ENCODE peak calls at places on chromosomes 16 and 17, in six cellular contexts. One of them, this sample, is unnamed.

GRCh38 chr16:52873997-52874500 is 178.6 kb downstream of the CHD9NB start:
- DNase-seq in GOT3: no peak
- DNase-seq in uterus: no peak
- DNase-seq in activated CD8-positive, alpha-beta memory T cell treated with anti-CD3 and anti-CD28 coated beads for 1 hour: no peak
- DNase-seq in activated CD4-positive, alpha-beta T cell treated with anti-CD3 and anti-CD28 coated beads, Interleukin-2, amount 50 U/mL, for 48 hours: no peak
- DNase-seq in posterior cingulate gyrus: no peak
- DNase-seq in this sample: no peak

GRCh38 chr17:60154616-60155426 is 5.0 kb downstream of the CA4 start:
- DNase-seq in posterior cingulate gyrus: no peak
- DNase-seq in activated CD8-positive, alpha-beta memory T cell treated with anti-CD3 and anti-CD28 coated beads for 1 hour: no peak
- DNase-seq in activated CD4-positive, alpha-beta T cell treated with anti-CD3 and anti-CD28 coated beads, Interleukin-2, amount 50 U/mL, for 48 hours: no peak
- DNase-seq in uterus: no peak
- DNase-seq in GOT3: peak; percentile 61
- DNase-seq in this sample: no peak

GRCh38 chr17:28733346-28733745 is 4.8 kb downstream of the NEK8 start:
- DNase-seq in activated CD8-positive, alpha-beta memory T cell treated with anti-CD3 and anti-CD28 coated beads for 1 hour: no peak
- DNase-seq in activated CD4-positive, alpha-beta T cell treated with anti-CD3 and anti-CD28 coated beads, Interleukin-2, amount 50 U/mL, for 48 hours: no peak
- DNase-seq in GOT3: no peak
- DNase-seq in posterior cingulate gyrus: no peak
- DNase-seq in uterus: no peak
- DNase-seq in this sample: no peak

GRCh38 chr17:45052052-45052772 is 780 bp upstream of the DCAKD start:
- DNase-seq in activated CD8-positive, alpha-beta memory T cell treated with anti-CD3 and anti-CD28 coated beads for 1 hour: no peak
- DNase-seq in uterus: peak; percentile 62
- DNase-seq in posterior cingulate gyrus: no peak
- DNase-seq in activated CD4-positive, alpha-beta T cell treated with anti-CD3 and anti-CD28 coated beads, Interleukin-2, amount 50 U/mL, for 48 hours: peak; percentile 46
- DNase-seq in GOT3: no peak
- DNase-seq in this sample: peak; percentile 53

GRCh38 chr17:80817861-80818260 is 173.8 kb upstream of the CHMP6 start:
- DNase-seq in activated CD4-positive, alpha-beta T cell treated with anti-CD3 and anti-CD28 coated beads, Interleukin-2, amount 50 U/mL, for 48 hours: no peak
- DNase-seq in GOT3: no peak
- DNase-seq in posterior cingulate gyrus: no peak
- DNase-seq in activated CD8-positive, alpha-beta memory T cell treated with anti-CD3 and anti-CD28 coated beads for 1 hour: no peak
- DNase-seq in uterus: no peak
- DNase-seq in this sample: no peak

GRCh38 chr17:81518113-81518784 is 5.7 kb upstream of the ACTG1 start:
- DNase-seq in GOT3: no peak
- DNase-seq in activated CD4-positive, alpha-beta T cell treated with anti-CD3 and anti-CD28 coated beads, Interleukin-2, amount 50 U/mL, for 48 hours: no peak
- DNase-seq in uterus: no peak
- DNase-seq in posterior cingulate gyrus: no peak
- DNase-seq in activated CD8-positive, alpha-beta memory T cell treated with anti-CD3 and anti-CD28 coated beads for 1 hour: no peak
- DNase-seq in this sample: no peak

GRCh38 chr17:8121531-8122390 is 2.1 kb downstream of the HES7 start:
- DNase-seq in activated CD4-positive, alpha-beta T cell treated with anti-CD3 and anti-CD28 coated beads, Interleukin-2, amount 50 U/mL, for 48 hours: peak; percentile 71
- DNase-seq in uterus: peak; percentile 62
- DNase-seq in GOT3: no peak
- DNase-seq in posterior cingulate gyrus: no peak
- DNase-seq in activated CD8-positive, alpha-beta memory T cell treated with anti-CD3 and anti-CD28 coated beads for 1 hour: no peak
- DNase-seq in this sample: peak; percentile 57

GRCh38 chr17:83053779-83054451 is 25.5 kb upstream of the METRNL start:
- DNase-seq in posterior cingulate gyrus: no peak
- DNase-seq in activated CD8-positive, alpha-beta memory T cell treated with anti-CD3 and anti-CD28 coated beads for 1 hour: no peak
- DNase-seq in activated CD4-positive, alpha-beta T cell treated with anti-CD3 and anti-CD28 coated beads, Interleukin-2, amount 50 U/mL, for 48 hours: no peak
- DNase-seq in uterus: peak; percentile 67
- DNase-seq in GOT3: no peak
- DNase-seq in this sample: no peak

GRCh38 chr17:57075785-57076184 is 9.3 kb upstream of the AKAP1 start:
- DNase-seq in uterus: no peak
- DNase-seq in posterior cingulate gyrus: no peak
- DNase-seq in activated CD8-positive, alpha-beta memory T cell treated with anti-CD3 and anti-CD28 coated beads for 1 hour: no peak
- DNase-seq in GOT3: no peak
- DNase-seq in activated CD4-positive, alpha-beta T cell treated with anti-CD3 and anti-CD28 coated beads, Interleukin-2, amount 50 U/mL, for 48 hours: no peak
- DNase-seq in this sample: no peak

GRCh38 chr17:2011421-2012371 is 13.4 kb downstream of the RTN4RL1 start:
- DNase-seq in posterior cingulate gyrus: no peak
- DNase-seq in uterus: no peak
- DNase-seq in GOT3: no peak
- DNase-seq in activated CD8-positive, alpha-beta memory T cell treated with anti-CD3 and anti-CD28 coated beads for 1 hour: no peak
- DNase-seq in activated CD4-positive, alpha-beta T cell treated with anti-CD3 and anti-CD28 coated beads, Interleukin-2, amount 50 U/mL, for 48 hours: no peak
- DNase-seq in this sample: peak; percentile 60

GRCh38 chr17:17060930-17061329 is 18.7 kb downstream of the MPRIP start:
- DNase-seq in GOT3: no peak
- DNase-seq in activated CD8-positive, alpha-beta memory T cell treated with anti-CD3 and anti-CD28 coated beads for 1 hour: no peak
- DNase-seq in activated CD4-positive, alpha-beta T cell treated with anti-CD3 and anti-CD28 coated beads, Interleukin-2, amount 50 U/mL, for 48 hours: no peak
- DNase-seq in uterus: no peak
- DNase-seq in posterior cingulate gyrus: no peak
- DNase-seq in this sample: no peak

GRCh38 chr17:16407911-16408588 is 7.3 kb upstream of the TRPV2 start:
- DNase-seq in uterus: peak; percentile 74
- DNase-seq in GOT3: no peak
- DNase-seq in activated CD8-positive, alpha-beta memory T cell treated with anti-CD3 and anti-CD28 coated beads for 1 hour: no peak
- DNase-seq in posterior cingulate gyrus: no peak
- DNase-seq in activated CD4-positive, alpha-beta T cell treated with anti-CD3 and anti-CD28 coated beads, Interleukin-2, amount 50 U/mL, for 48 hours: peak; percentile 25
- DNase-seq in this sample: peak; percentile 40

GRCh38 chr17:71188811-71189492 is 931.9 kb upstream of the SOX9 start:
- DNase-seq in uterus: no peak
- DNase-seq in posterior cingulate gyrus: no peak
- DNase-seq in GOT3: no peak
- DNase-seq in activated CD8-positive, alpha-beta memory T cell treated with anti-CD3 and anti-CD28 coated beads for 1 hour: no peak
- DNase-seq in activated CD4-positive, alpha-beta T cell treated with anti-CD3 and anti-CD28 coated beads, Interleukin-2, amount 50 U/mL, for 48 hours: no peak
- DNase-seq in this sample: peak; percentile 96

GRCh38 chr17:44540246-44541084 is 16.8 kb upstream of the FZD2 start:
- DNase-seq in posterior cingulate gyrus: no peak
- DNase-seq in activated CD8-positive, alpha-beta memory T cell treated with anti-CD3 and anti-CD28 coated beads for 1 hour: no peak
- DNase-seq in uterus: no peak
- DNase-seq in activated CD4-positive, alpha-beta T cell treated with anti-CD3 and anti-CD28 coated beads, Interleukin-2, amount 50 U/mL, for 48 hours: no peak
- DNase-seq in GOT3: no peak
- DNase-seq in this sample: no peak

GRCh38 chr16:81415757-81416156 is 28.9 kb upstream of the CMIP start:
- DNase-seq in activated CD4-positive, alpha-beta T cell treated with anti-CD3 and anti-CD28 coated beads, Interleukin-2, amount 50 U/mL, for 48 hours: no peak
- DNase-seq in activated CD8-positive, alpha-beta memory T cell treated with anti-CD3 and anti-CD28 coated beads for 1 hour: no peak
- DNase-seq in posterior cingulate gyrus: peak; percentile 17
- DNase-seq in uterus: no peak
- DNase-seq in GOT3: no peak
- DNase-seq in this sample: no peak